ENCODE peak calls at places on chromosomes 16 and 17, in eight cellular contexts. One of them, this sample, is unnamed.

GRCh38 chr17:73493212-73493814 is 150.9 kb downstream of the SDK2 start:
- DNase-seq in esophagus squamous epithelium: no peak
- DNase-seq in mucosa of descending colon: peak; percentile 5
- DNase-seq in fibroblast of villous mesenchyme: no peak
- DNase-seq in heart right ventricle: no peak
- DNase-seq in astrocyte of the spinal cord: no peak
- DNase-seq in GM12865: no peak
- DNase-seq in cardiac fibroblast: no peak
- DNase-seq in this sample: no peak

GRCh38 chr17:83176956-83177583 is 97.7 kb downstream of the METRNL start:
- DNase-seq in esophagus squamous epithelium: no peak
- DNase-seq in mucosa of descending colon: no peak
- DNase-seq in fibroblast of villous mesenchyme: no peak
- DNase-seq in heart right ventricle: no peak
- DNase-seq in astrocyte of the spinal cord: no peak
- DNase-seq in GM12865: no peak
- DNase-seq in cardiac fibroblast: no peak
- DNase-seq in this sample: no peak

GRCh38 chr16:75065149-75065807 is 51.3 kb downstream of the LDHD start:
- DNase-seq in esophagus squamous epithelium: no peak
- DNase-seq in mucosa of descending colon: peak; percentile 76
- DNase-seq in fibroblast of villous mesenchyme: no peak
- DNase-seq in heart right ventricle: no peak
- DNase-seq in astrocyte of the spinal cord: no peak
- DNase-seq in GM12865: no peak
- DNase-seq in cardiac fibroblast: no peak
- DNase-seq in this sample: no peak

GRCh38 chr17:40993084-40993483 is 880 bp downstream of the KRTAP3-3 start:
- DNase-seq in esophagus squamous epithelium: no peak
- DNase-seq in mucosa of descending colon: no peak
- DNase-seq in fibroblast of villous mesenchyme: no peak
- DNase-seq in heart right ventricle: no peak
- DNase-seq in astrocyte of the spinal cord: no peak
- DNase-seq in GM12865: no peak
- DNase-seq in cardiac fibroblast: no peak
- DNase-seq in this sample: no peak

GRCh38 chr16:8605554-8605953 is 15.2 kb upstream of the TMEM114 start:
- DNase-seq in esophagus squamous epithelium: no peak
- DNase-seq in mucosa of descending colon: no peak
- DNase-seq in fibroblast of villous mesenchyme: no peak
- DNase-seq in heart right ventricle: no peak
- DNase-seq in astrocyte of the spinal cord: no peak
- DNase-seq in GM12865: no peak
- DNase-seq in cardiac fibroblast: no peak
- DNase-seq in this sample: no peak

GRCh38 chr16:12337776-12338655 is 361.5 kb downstream of the SNX29 start:
- DNase-seq in esophagus squamous epithelium: no peak
- DNase-seq in mucosa of descending colon: no peak
- DNase-seq in fibroblast of villous mesenchyme: no peak
- DNase-seq in heart right ventricle: no peak
- DNase-seq in astrocyte of the spinal cord: peak; percentile 35
- DNase-seq in GM12865: no peak
- DNase-seq in cardiac fibroblast: peak; percentile 72
- DNase-seq in this sample: no peak

GRCh38 chr16:77780378-77780837 is 8.0 kb upstream of the VAT1L start:
- DNase-seq in esophagus squamous epithelium: no peak
- DNase-seq in mucosa of descending colon: no peak
- DNase-seq in fibroblast of villous mesenchyme: peak; percentile 91
- DNase-seq in heart right ventricle: no peak
- DNase-seq in astrocyte of the spinal cord: peak; percentile 92
- DNase-seq in GM12865: no peak
- DNase-seq in cardiac fibroblast: peak; percentile 81
- DNase-seq in this sample: peak; percentile 74

GRCh38 chr17:72416054-72416691 is 295.4 kb downstream of the SOX9 start:
- DNase-seq in esophagus squamous epithelium: no peak
- DNase-seq in mucosa of descending colon: no peak
- DNase-seq in fibroblast of villous mesenchyme: no peak
- DNase-seq in heart right ventricle: no peak
- DNase-seq in astrocyte of the spinal cord: no peak
- DNase-seq in GM12865: no peak
- DNase-seq in cardiac fibroblast: peak; percentile 27
- DNase-seq in this sample: no peak

GRCh38 chr16:526181-527014 is 1.1 kb upstream of the CAPN15 start:
- DNase-seq in esophagus squamous epithelium: no peak
- DNase-seq in mucosa of descending colon: peak; percentile 43
- DNase-seq in fibroblast of villous mesenchyme: peak; percentile 65
- DNase-seq in heart right ventricle: peak; percentile 54
- DNase-seq in astrocyte of the spinal cord: peak; percentile 35
- DNase-seq in GM12865: peak; percentile 43
- DNase-seq in cardiac fibroblast: peak; percentile 37
- DNase-seq in this sample: peak; percentile 46

GRCh38 chr16:83449861-83450260 is 357.9 kb upstream of the HSBP1 start:
- DNase-seq in esophagus squamous epithelium: no peak
- DNase-seq in mucosa of descending colon: no peak
- DNase-seq in fibroblast of villous mesenchyme: no peak
- DNase-seq in heart right ventricle: no peak
- DNase-seq in astrocyte of the spinal cord: no peak
- DNase-seq in GM12865: no peak
- DNase-seq in cardiac fibroblast: no peak
- DNase-seq in this sample: no peak

GRCh38 chr17:45759761-45760160 is 24.4 kb upstream of the CRHR1 start:
- DNase-seq in esophagus squamous epithelium: no peak
- DNase-seq in mucosa of descending colon: no peak
- DNase-seq in fibroblast of villous mesenchyme: no peak
- DNase-seq in heart right ventricle: no peak
- DNase-seq in astrocyte of the spinal cord: no peak
- DNase-seq in GM12865: no peak
- DNase-seq in cardiac fibroblast: no peak
- DNase-seq in this sample: no peak

GRCh38 chr17:78779848-78780247 is 2.2 kb downstream of the CYTH1 start:
- DNase-seq in esophagus squamous epithelium: no peak
- DNase-seq in mucosa of descending colon: peak; percentile 56
- DNase-seq in fibroblast of villous mesenchyme: no peak
- DNase-seq in heart right ventricle: no peak
- DNase-seq in astrocyte of the spinal cord: no peak
- DNase-seq in GM12865: peak; percentile 89
- DNase-seq in cardiac fibroblast: no peak
- DNase-seq in this sample: no peak

GRCh38 chr16:88768041-88768876 is 16.8 kb downstream of the PIEZO1 start:
- DNase-seq in esophagus squamous epithelium: no peak
- DNase-seq in mucosa of descending colon: no peak
- DNase-seq in fibroblast of villous mesenchyme: peak; percentile 81
- DNase-seq in heart right ventricle: no peak
- DNase-seq in astrocyte of the spinal cord: peak; percentile 67
- DNase-seq in GM12865: no peak
- DNase-seq in cardiac fibroblast: peak; percentile 42
- DNase-seq in this sample: peak; percentile 75

GRCh38 chr17:47813077-47813476 is 8.5 kb downstream of the OSBPL7 start:
- DNase-seq in esophagus squamous epithelium: no peak
- DNase-seq in mucosa of descending colon: no peak
- DNase-seq in fibroblast of villous mesenchyme: no peak
- DNase-seq in heart right ventricle: no peak
- DNase-seq in astrocyte of the spinal cord: no peak
- DNase-seq in GM12865: no peak
- DNase-seq in cardiac fibroblast: no peak
- DNase-seq in this sample: no peak

DNA sequence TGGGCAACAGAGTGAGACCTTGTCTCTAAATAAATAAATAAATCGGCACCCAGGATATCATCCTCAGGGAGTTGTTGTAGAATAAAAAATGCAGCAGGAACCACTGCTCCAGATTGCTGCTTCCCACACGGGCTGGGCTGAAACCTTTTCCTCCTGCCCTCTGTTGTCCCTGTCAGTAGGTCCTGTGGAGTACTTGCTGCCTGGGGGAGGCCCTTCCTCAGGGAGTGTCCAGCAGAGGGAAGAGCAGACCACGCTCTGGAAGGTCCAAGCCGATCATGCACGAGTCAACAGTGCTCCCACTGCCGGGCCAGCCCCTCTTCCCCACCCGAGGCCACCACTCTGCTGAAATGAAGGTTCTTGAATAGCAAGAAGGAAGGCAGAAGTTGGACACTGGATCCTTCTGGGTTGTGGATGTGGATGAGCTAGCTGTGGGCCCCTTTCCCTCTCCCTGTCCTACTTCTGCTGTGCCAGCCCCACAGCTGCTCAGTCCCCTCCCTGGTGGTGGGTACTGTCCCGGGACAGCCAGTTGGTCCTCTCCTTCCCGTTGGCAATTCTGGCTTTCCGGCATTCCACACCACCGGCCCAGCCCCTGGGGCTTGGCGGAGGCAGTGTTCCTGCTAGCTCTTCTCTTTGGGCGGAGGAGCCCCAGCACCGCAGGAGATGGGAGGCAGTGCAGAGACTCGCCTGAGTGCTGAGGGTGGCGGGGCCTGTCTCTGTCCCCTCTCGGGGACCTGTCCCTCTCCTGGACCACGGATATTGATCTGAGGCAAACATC is 10.8 kb downstream of the CDK5R1 start:
- DNase-seq in esophagus squamous epithelium: no peak
- DNase-seq in mucosa of descending colon: no peak
- DNase-seq in fibroblast of villous mesenchyme: no peak
- DNase-seq in heart right ventricle: no peak
- DNase-seq in astrocyte of the spinal cord: peak; percentile 29
- DNase-seq in GM12865: no peak
- DNase-seq in cardiac fibroblast: peak; percentile 44
- DNase-seq in this sample: no peak
- TF ChIP-seq CTCF in esophagus squamous epithelium: no peak
- TF ChIP-seq CTCF in mucosa of descending colon: no peak
- TF ChIP-seq CTCF in fibroblast of villous mesenchyme: no peak
- TF ChIP-seq CTCF in heart right ventricle: no peak
- TF ChIP-seq CTCF in astrocyte of the spinal cord: peak; percentile 24
- TF ChIP-seq CTCF in GM12865: no peak
- TF ChIP-seq CTCF in cardiac fibroblast: no peak
- TF ChIP-seq CTCF in this sample: no peak

DNA sequence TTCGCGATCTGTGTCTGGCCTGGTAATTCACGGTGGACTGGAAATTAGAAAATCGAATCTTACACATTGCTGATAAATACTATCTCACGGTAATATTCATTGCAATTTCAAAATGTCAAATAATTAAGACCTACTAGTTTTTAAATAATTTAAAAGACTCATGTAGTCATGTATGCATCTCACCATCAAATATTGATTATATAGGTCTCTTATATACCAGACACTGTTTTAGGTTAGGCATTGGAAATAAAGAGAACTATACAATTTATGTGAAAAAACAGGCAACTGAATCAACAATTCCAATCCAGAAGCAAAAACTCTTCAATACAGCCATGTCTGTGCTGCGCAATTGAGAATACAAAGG is 7.5 kb upstream of the PIRT start:
- DNase-seq in esophagus squamous epithelium: no peak
- DNase-seq in mucosa of descending colon: no peak
- DNase-seq in fibroblast of villous mesenchyme: no peak
- DNase-seq in heart right ventricle: no peak
- DNase-seq in astrocyte of the spinal cord: no peak
- DNase-seq in GM12865: no peak
- DNase-seq in cardiac fibroblast: no peak
- DNase-seq in this sample: no peak
- TF ChIP-seq CTCF in esophagus squamous epithelium: no peak
- TF ChIP-seq CTCF in mucosa of descending colon: no peak
- TF ChIP-seq CTCF in fibroblast of villous mesenchyme: no peak
- TF ChIP-seq CTCF in heart right ventricle: no peak
- TF ChIP-seq CTCF in astrocyte of the spinal cord: no peak
- TF ChIP-seq CTCF in GM12865: no peak
- TF ChIP-seq CTCF in cardiac fibroblast: no peak
- TF ChIP-seq CTCF in this sample: no peak

GRCh38 chr17:8188408-8188839 is 1.6 kb downstream of the BORCS6 start:
- DNase-seq in esophagus squamous epithelium: no peak
- DNase-seq in mucosa of descending colon: peak; percentile 36
- DNase-seq in fibroblast of villous mesenchyme: no peak
- DNase-seq in heart right ventricle: no peak
- DNase-seq in astrocyte of the spinal cord: no peak
- DNase-seq in GM12865: no peak
- DNase-seq in cardiac fibroblast: no peak
- DNase-seq in this sample: no peak

GRCh38 chr17:8189041-8189710 is 804 bp downstream of the BORCS6 start:
- DNase-seq in esophagus squamous epithelium: no peak
- DNase-seq in mucosa of descending colon: peak; percentile 54
- DNase-seq in fibroblast of villous mesenchyme: no peak
- DNase-seq in heart right ventricle: no peak
- DNase-seq in astrocyte of the spinal cord: no peak
- DNase-seq in GM12865: peak; percentile 35
- DNase-seq in cardiac fibroblast: peak; percentile 36
- DNase-seq in this sample: no peak

GRCh38 chr17:8187517-8188407 is 2.2 kb downstream of the BORCS6 start:
- DNase-seq in esophagus squamous epithelium: no peak
- DNase-seq in mucosa of descending colon: peak; percentile 93
- DNase-seq in fibroblast of villous mesenchyme: peak; percentile 100
- DNase-seq in heart right ventricle: peak; percentile 96
- DNase-seq in astrocyte of the spinal cord: peak; percentile 99
- DNase-seq in GM12865: peak; percentile 98
- DNase-seq in cardiac fibroblast: peak; percentile 100
- DNase-seq in this sample: peak; percentile 100

GRCh38 chr17:8190506-8190905 is 526 bp upstream of the BORCS6 start:
- DNase-seq in esophagus squamous epithelium: no peak
- DNase-seq in mucosa of descending colon: peak; percentile 34
- DNase-seq in fibroblast of villous mesenchyme: no peak
- DNase-seq in heart right ventricle: no peak
- DNase-seq in astrocyte of the spinal cord: no peak
- DNase-seq in GM12865: no peak
- DNase-seq in cardiac fibroblast: no peak
- DNase-seq in this sample: no peak

DNA sequence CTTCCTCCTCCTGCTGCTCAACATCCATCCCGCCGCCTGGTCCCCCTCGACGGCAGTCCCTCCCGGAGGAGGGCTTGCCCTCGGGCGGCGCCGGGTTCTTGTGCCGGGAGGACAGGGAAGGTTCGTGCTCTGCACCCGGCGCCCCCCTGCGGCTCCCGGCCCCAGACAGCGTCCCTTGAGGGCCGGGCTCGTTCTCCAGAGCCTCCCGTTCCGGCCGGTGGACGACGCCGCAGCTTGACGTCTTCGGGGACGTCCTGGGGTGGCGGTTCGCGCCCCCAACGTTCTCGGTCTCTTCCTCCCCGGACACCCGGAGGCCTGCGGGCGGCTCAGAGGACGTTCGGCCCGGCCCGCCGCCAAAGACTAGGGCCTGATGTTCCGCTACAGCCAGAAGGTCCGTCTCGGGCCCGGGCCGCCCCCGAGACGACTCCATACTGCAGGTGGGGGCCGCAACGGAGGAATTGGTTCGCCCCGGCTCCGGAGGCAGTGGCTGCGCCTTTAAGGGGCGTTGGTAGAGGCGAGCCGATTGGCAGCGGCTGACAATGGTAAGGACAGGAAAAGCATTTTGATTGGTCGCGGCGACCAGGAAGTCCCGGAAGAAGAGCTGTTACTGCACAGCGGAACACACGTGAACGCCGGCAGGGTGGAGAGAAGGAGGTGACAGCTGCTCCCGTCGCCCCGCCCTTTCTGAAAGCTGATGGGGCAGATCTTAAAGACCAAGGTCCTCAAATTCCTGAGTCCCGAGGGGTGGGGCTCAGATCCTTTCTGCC is at the start of gene BORCS6:
- DNase-seq in esophagus squamous epithelium: peak; percentile 92
- DNase-seq in mucosa of descending colon: peak; percentile 97
- DNase-seq in fibroblast of villous mesenchyme: peak; percentile 99
- DNase-seq in heart right ventricle: peak; percentile 98
- DNase-seq in astrocyte of the spinal cord: peak; percentile 99
- DNase-seq in GM12865: peak; percentile 99
- DNase-seq in cardiac fibroblast: peak; percentile 99
- DNase-seq in this sample: peak; percentile 99
- TF ChIP-seq CTCF in esophagus squamous epithelium: no peak
- TF ChIP-seq CTCF in mucosa of descending colon: no peak
- TF ChIP-seq CTCF in fibroblast of villous mesenchyme: peak; percentile 18
- TF ChIP-seq CTCF in heart right ventricle: no peak
- TF ChIP-seq CTCF in astrocyte of the spinal cord: no peak
- TF ChIP-seq CTCF in GM12865: peak; percentile 7
- TF ChIP-seq CTCF in cardiac fibroblast: no peak
- TF ChIP-seq CTCF in this sample: no peak

GRCh38 chr16:64035337-64035736 is 1086.5 kb downstream of the CDH11 start:
- DNase-seq in esophagus squamous epithelium: no peak
- DNase-seq in mucosa of descending colon: no peak
- DNase-seq in fibroblast of villous mesenchyme: no peak
- DNase-seq in heart right ventricle: no peak
- DNase-seq in astrocyte of the spinal cord: no peak
- DNase-seq in GM12865: no peak
- DNase-seq in cardiac fibroblast: no peak
- DNase-seq in this sample: no peak
- TF ChIP-seq CTCF in esophagus squamous epithelium: no peak
- TF ChIP-seq CTCF in mucosa of descending colon: no peak
- TF ChIP-seq CTCF in fibroblast of villous mesenchyme: no peak
- TF ChIP-seq CTCF in heart right ventricle: no peak
- TF ChIP-seq CTCF in astrocyte of the spinal cord: no peak
- TF ChIP-seq CTCF in GM12865: no peak
- TF ChIP-seq CTCF in cardiac fibroblast: no peak
- TF ChIP-seq CTCF in this sample: no peak